ENCODE peak calls at places on chromosomes 2 and 18, in four cellular contexts. V, G, D and O are unnamed samples.
A peak's percentile ranks its signal among the peaks of the same experiment; 100 is the strongest.

GRCh38 chr18:39942702-39943101 is 2012.3 kb upstream of the PIK3C3 start:
- DNase-seq in G (no peak), D (no peak), V (no peak), O (no peak)

GRCh38 chr2:69985684-69986083 is 24.3 kb upstream of the ASPRV1 start:
- DNase-seq in G (no peak), D (peak; percentile 35), V (no peak), O (no peak)

GRCh38 chr2:61536086-61536722 is 2.0 kb downstream of the XPO1 start:
- DNase-seq in G (no peak), V (no peak), D (no peak), O (peak; percentile 94)

GRCh38 chr2:70790079-70790963 is at the start of gene FIGLA:
- DNase-seq in D (no peak), G (peak; percentile 21), V (no peak), O (no peak)

GRCh38 chr2:231411237-231411636 is 15.7 kb downstream of the B3GNT7 start:
- DNase-seq in D (no peak), G (no peak), V (no peak), O (no peak)

GRCh38 chr2:96389728-96390127 is 54.2 kb downstream of the NCAPH start:
- DNase-seq in V (no peak), G (no peak), D (no peak), O (peak; percentile 26)

GRCh38 chr2:233542507-233542906 is 24.1 kb downstream of the USP40 start:
- DNase-seq in D (peak; percentile 53), G (no peak), V (peak; percentile 36), O (peak; percentile 83)

GRCh38 chr2:23505984-23506380 is 121.0 kb downstream of the KLHL29 start:
- DNase-seq in G (no peak), D (peak; percentile 17), V (no peak), O (peak; percentile 84)

GRCh38 chr2:120596990-120597594 is 138.6 kb upstream of the GLI2 start:
- DNase-seq in D (peak; percentile 65), V (no peak), G (no peak), O (no peak)

GRCh38 chr2:214830794-214831346 is 21.4 kb upstream of the BARD1 start:
- DNase-seq in G (no peak), V (no peak), D (no peak), O (peak; percentile 59)

GRCh38 chr18:28657836-28658410 is 481.0 kb upstream of the CDH2 start:
- DNase-seq in D (no peak), G (no peak), V (no peak), O (peak; percentile 79)

GRCh38 chr2:199848323-199848722 is 2.7 kb downstream of the FTCDNL1 start:
- DNase-seq in G (no peak), D (no peak), V (no peak), O (no peak)

GRCh38 chr2:199851886-199852285 is 894 bp upstream of the FTCDNL1 start:
- DNase-seq in V (no peak), D (no peak), G (no peak), O (no peak)

GRCh38 chr2:199850250-199850717 is 708 bp downstream of the FTCDNL1 start:
- DNase-seq in G (no peak), V (no peak), D (no peak), O (no peak)

GRCh38 chr2:199850718-199851498 is at the start of gene FTCDNL1:
- DNase-seq in D (peak; percentile 79), G (peak; percentile 23), V (peak; percentile 83), O (peak; percentile 56)

DNA sequence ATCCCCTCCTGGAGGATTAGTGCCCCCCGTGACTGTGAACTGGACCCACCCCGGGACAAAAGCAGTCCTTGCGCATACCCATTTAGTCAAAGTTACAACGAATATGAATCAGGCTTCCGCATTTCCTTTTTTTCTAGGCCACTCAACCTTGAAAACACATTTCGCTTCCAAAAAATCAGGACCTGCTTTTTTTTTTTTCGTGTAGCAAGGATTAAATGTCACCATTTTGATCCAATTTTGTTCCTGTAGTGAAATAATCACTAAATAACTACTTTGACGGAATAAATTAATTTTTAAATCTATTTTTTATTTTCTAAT is 466 bp upstream of the FTCDNL1 start:
- DNase-seq in D (no peak), V (no peak), G (no peak), O (no peak)
- TF ChIP-seq CTCF in D (no peak), V (no peak), G (no peak), O (no peak)

GRCh38 chr18:14174706-14175085 is 42.5 kb upstream of the ZNF519 start:
- DNase-seq in V (no peak), G (no peak), D (no peak), O (no peak)

DNA sequence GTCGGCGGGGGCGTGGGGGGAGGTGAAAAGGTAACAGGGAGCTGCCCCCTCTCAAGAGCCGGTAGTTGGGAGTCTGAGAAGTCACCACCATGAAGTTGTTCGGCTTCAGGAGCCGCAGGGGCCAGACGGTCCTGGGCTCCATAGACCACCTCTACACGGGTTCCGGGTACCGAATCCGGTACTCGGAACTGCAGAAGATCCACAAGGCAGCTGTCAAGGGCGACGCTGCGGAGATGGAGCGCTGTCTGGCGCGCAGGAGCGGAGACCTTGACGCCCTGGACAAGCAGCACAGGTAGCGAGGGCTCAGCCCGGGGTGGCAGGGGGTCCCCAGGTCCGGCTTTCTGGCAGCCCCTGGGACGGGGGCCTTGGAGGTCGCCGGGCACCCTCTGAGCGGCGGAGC is 47.1 kb upstream of the ZNF519 start:
- DNase-seq in V (no peak), G (peak; percentile 0), D (no peak), O (no peak)
- H3K4me3 ChIP-seq in V (no peak overlapping the region), G (peak overlapping the region; percentile 68), D (peak overlapping the region; percentile 70), O (peak overlapping the region; percentile 34)

GRCh38 chr18:23837591-23837990 is 148.3 kb downstream of the LAMA3 start:
- DNase-seq in G (no peak), D (no peak), V (no peak), O (peak; percentile 85)

GRCh38 chr18:23838233-23838632 is 149.0 kb downstream of the LAMA3 start:
- DNase-seq in V (no peak), D (no peak), G (no peak), O (no peak)

GRCh38 chr18:23842305-23842704 is 153.1 kb downstream of the LAMA3 start:
- DNase-seq in D (no peak), V (no peak), G (no peak), O (no peak)

GRCh38 chr18:23835506-23835905 is 146.3 kb downstream of the LAMA3 start:
- DNase-seq in D (no peak), V (no peak), G (no peak), O (peak; percentile 32)

DNA sequence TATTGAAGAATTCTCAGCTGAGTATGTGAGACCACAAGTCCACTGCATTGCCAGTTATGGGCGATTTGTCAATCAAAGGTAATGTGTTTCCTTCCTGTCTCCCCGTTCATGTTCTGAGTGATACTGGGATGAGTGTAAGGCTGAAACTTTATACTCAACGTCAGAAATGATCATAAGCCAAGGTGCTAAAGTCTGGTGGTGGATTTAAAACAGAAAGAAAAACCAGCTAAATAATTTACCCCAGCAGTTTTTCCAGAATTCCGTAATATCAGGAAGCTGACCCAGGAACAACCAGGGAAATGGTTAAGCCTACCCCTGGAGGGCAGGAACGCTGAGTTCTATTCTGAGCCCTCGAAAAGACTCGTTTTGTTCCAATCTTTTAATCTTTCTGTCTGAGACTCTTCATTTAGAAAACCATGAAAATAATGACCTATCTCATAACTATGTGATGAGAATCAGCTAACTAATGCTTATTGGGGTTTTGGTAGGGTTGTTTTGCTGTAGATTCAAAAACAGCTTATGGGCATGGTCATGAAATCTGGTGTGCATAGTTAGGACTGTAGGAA is 149.6 kb downstream of the LAMA3 start:
- DNase-seq in V (no peak), G (no peak), D (no peak), O (peak; percentile 83)
- TF ChIP-seq CTCF in V (no peak), G (no peak), D (no peak), O (no peak)

GRCh38 chr2:186822323-186822722 is 26.6 kb downstream of the ZSWIM2 start:
- DNase-seq in D (no peak), G (no peak), V (no peak), O (no peak)

GRCh38 chr2:186820303-186820702 is 28.7 kb downstream of the ZSWIM2 start:
- DNase-seq in G (no peak), D (no peak), V (no peak), O (no peak)
- H3K4me3 ChIP-seq in G (no peak overlapping the region), D (no peak overlapping the region), V (no peak overlapping the region), O (no peak overlapping the region)

GRCh38 chr2:186307871-186308270 is 178.2 kb upstream of the ZC3H15 start:
- DNase-seq in V (no peak), D (no peak), G (no peak), O (peak; percentile 62)
- TF ChIP-seq CTCF in V (no peak), D (no peak), G (no peak), O (peak; percentile 35)

GRCh38 chr18:58495202-58495601 is 133.7 kb downstream of the ALPK2 start:
- DNase-seq in G (no peak), D (no peak), V (no peak), O (no peak)

GRCh38 chr18:58493070-58493469 is 135.8 kb downstream of the ALPK2 start:
- DNase-seq in D (no peak), V (no peak), G (no peak), O (no peak)

GRCh38 chr18:58495634-58496033 is 133.3 kb downstream of the ALPK2 start:
- DNase-seq in V (no peak), G (no peak), D (no peak), O (no peak)

GRCh38 chr18:58491773-58492752 is 136.8 kb downstream of the ALPK2 start:
- DNase-seq in G (no peak), V (no peak), D (no peak), O (no peak)

DNA sequence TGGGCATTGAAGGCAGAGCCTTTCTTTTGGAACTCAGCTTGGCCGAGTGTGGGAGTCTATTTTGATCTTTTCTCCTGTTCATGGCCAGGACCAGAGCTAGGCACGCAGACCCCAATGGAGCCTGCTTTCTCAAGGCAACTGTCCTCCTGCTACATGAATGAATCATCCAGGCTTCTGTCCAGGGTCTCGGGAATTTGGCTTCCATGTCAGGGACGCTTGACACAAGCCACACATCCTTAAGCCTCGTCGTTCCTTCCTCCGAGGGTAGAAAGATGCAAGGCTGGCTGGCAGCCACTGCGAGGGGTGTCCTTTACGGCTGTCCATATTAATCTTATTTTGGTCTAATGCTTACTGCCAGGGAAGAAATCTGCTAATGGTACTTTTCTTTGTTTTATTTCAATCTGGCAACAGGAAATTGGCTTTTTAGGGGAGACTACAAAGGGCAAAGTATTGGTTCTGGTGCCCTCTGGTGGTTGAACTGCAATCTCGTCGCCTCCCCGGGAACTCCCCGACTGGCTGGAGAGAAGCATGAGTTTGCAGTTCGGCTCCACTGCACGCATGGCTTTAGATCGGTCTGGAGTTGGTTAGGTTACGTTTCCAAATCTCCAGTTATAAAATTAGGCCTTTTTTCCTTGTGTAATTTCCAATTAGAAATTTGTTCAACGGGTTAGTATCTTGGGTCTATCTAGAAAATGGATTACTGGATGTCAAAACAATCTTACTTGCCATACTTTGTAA is 135.2 kb downstream of the ALPK2 start:
- DNase-seq in D (peak; percentile 63), G (peak; percentile 55), V (peak; percentile 79), O (peak; percentile 74)
- H3K4me3 ChIP-seq in D (peak overlapping the region; percentile 46), G (no peak overlapping the region), V (no peak overlapping the region), O (no peak overlapping the region)

GRCh38 chr2:10795508-10796046 is 17.0 kb downstream of the PDIA6 start:
- DNase-seq in G (no peak), D (no peak), V (no peak), O (no peak)

GRCh38 chr2:10800163-10800562 is 12.4 kb downstream of the PDIA6 start:
- DNase-seq in V (no peak), D (no peak), G (no peak), O (no peak)

GRCh38 chr2:10796703-10797102 is 15.9 kb downstream of the PDIA6 start:
- DNase-seq in V (no peak), D (no peak), G (no peak), O (no peak)

GRCh38 chr2:10794891-10795290 is 17.7 kb downstream of the PDIA6 start:
- DNase-seq in V (no peak), G (no peak), D (no peak), O (no peak)

GRCh38 chr2:10798783-10799182 is 13.8 kb downstream of the PDIA6 start:
- DNase-seq in G (no peak), V (no peak), D (no peak), O (no peak)
- TF ChIP-seq CTCF in G (peak; percentile 32), V (no peak), D (no peak), O (no peak)